ENCODE peak calls at places on chromosomes 13 and 19, in four cellular contexts. One of them, this sample, is unnamed.

GRCh38 chr19:48720613-48721296 is 1.2 kb upstream of the MAMSTR start:
- DNase-seq in K562: peak; percentile 89
- DNase-seq in A549: peak; percentile 100
- DNase-seq in IMR-90: peak; percentile 99
- DNase-seq in this sample: peak; percentile 98

GRCh38 chr19:18239303-18239702 is 13.1 kb upstream of the PDE4C start:
- DNase-seq in K562: peak; percentile 59
- DNase-seq in A549: no peak
- DNase-seq in IMR-90: no peak
- DNase-seq in this sample: no peak

GRCh38 chr19:54376610-54377009 is 11.9 kb upstream of the LAIR1 start:
- DNase-seq in IMR-90: no peak
- DNase-seq in K562: no peak
- DNase-seq in A549: no peak
- DNase-seq in this sample: no peak

GRCh38 chr19:2846180-2846935 is 5.1 kb downstream of the ZNF555 start:
- DNase-seq in IMR-90: no peak
- DNase-seq in K562: no peak
- DNase-seq in A549: no peak
- DNase-seq in this sample: no peak

GRCh38 chr19:4722671-4723464 is 774 bp downstream of the DPP9 start:
- DNase-seq in A549: no peak
- DNase-seq in K562: no peak
- DNase-seq in IMR-90: peak; percentile 53
- DNase-seq in this sample: no peak

GRCh38 chr19:44579663-44580365 is 33.5 kb upstream of the IGSF23 start:
- DNase-seq in K562: no peak
- DNase-seq in IMR-90: no peak
- DNase-seq in A549: no peak
- DNase-seq in this sample: no peak

GRCh38 chr19:46976845-46977320 is 42.8 kb upstream of the NPAS1 start:
- DNase-seq in IMR-90: peak; percentile 55
- DNase-seq in K562: peak; percentile 71
- DNase-seq in A549: no peak
- DNase-seq in this sample: no peak

GRCh38 chr19:48490980-48491792 is 20.4 kb downstream of the LMTK3 start:
- DNase-seq in K562: peak; percentile 95
- DNase-seq in A549: peak; percentile 73
- DNase-seq in IMR-90: no peak
- DNase-seq in this sample: no peak

GRCh38 chr13:77660841-77661250 is 36.6 kb upstream of the SLAIN1 start:
- DNase-seq in K562: no peak
- DNase-seq in A549: no peak
- DNase-seq in IMR-90: no peak
- DNase-seq in this sample: no peak

GRCh38 chr13:106182404-106182803 is 353.1 kb downstream of the EFNB2 start:
- DNase-seq in K562: no peak
- DNase-seq in IMR-90: peak; percentile 92
- DNase-seq in A549: peak; percentile 4
- DNase-seq in this sample: no peak

GRCh38 chr19:30064776-30065494 is 122.9 kb downstream of the URI1 start:
- DNase-seq in IMR-90: no peak
- DNase-seq in A549: no peak
- DNase-seq in K562: no peak
- DNase-seq in this sample: no peak

GRCh38 chr19:45752639-45753038 is 16.4 kb downstream of the SIX5 start:
- DNase-seq in A549: no peak
- DNase-seq in K562: no peak
- DNase-seq in IMR-90: no peak
- DNase-seq in this sample: no peak

GRCh38 chr13:91406619-91407018 is 8.2 kb downstream of the GPC5 start:
- DNase-seq in IMR-90: peak; percentile 35
- DNase-seq in K562: peak; percentile 87
- DNase-seq in A549: peak; percentile 23
- DNase-seq in this sample: peak; percentile 79

GRCh38 chr13:25172303-25172630 is 179 bp upstream of the AMER2 start:
- DNase-seq in A549: no peak
- DNase-seq in IMR-90: no peak
- DNase-seq in K562: no peak
- DNase-seq in this sample: no peak

GRCh38 chr13:80251403-80251802 is 89.5 kb downstream of the SPRY2 start:
- DNase-seq in K562: no peak
- DNase-seq in IMR-90: peak; percentile 60
- DNase-seq in A549: peak; percentile 14
- DNase-seq in this sample: no peak

GRCh38 chr13:60260440-60260839 is 96.7 kb upstream of the DIAPH3 start:
- DNase-seq in A549: no peak
- DNase-seq in K562: no peak
- DNase-seq in IMR-90: no peak
- DNase-seq in this sample: no peak

GRCh38 chr19:36149673-36150406 is 2.4 kb downstream of the COX7A1 start:
- DNase-seq in K562: no peak
- DNase-seq in A549: no peak
- DNase-seq in IMR-90: no peak
- DNase-seq in this sample: no peak

GRCh38 chr19:49631610-49632192 is 8.2 kb downstream of the RRAS start:
- DNase-seq in A549: no peak
- DNase-seq in IMR-90: no peak
- DNase-seq in K562: peak; percentile 49
- DNase-seq in this sample: no peak

GRCh38 chr13:106337096-106337495 is 198.4 kb downstream of the EFNB2 start:
- DNase-seq in K562: no peak
- DNase-seq in A549: no peak
- DNase-seq in IMR-90: peak; percentile 75
- DNase-seq in this sample: no peak

GRCh38 chr19:4534836-4535658 is at the start of gene PLIN5:
- DNase-seq in A549: peak; percentile 66
- DNase-seq in K562: peak; percentile 100
- DNase-seq in IMR-90: peak; percentile 26
- DNase-seq in this sample: peak; percentile 80

GRCh38 chr13:44388427-44388826 is 14.8 kb downstream of the SERP2 start:
- DNase-seq in IMR-90: no peak
- DNase-seq in K562: peak; percentile 27
- DNase-seq in A549: no peak
- DNase-seq in this sample: peak; percentile 31

GRCh38 chr19:19341026-19341425 is 20.4 kb downstream of the MAU2 start:
- DNase-seq in K562: no peak
- DNase-seq in A549: no peak
- DNase-seq in IMR-90: no peak
- DNase-seq in this sample: no peak

GRCh38 chr19:42028304-42029216 is 34.5 kb upstream of the ATP1A3 start:
- DNase-seq in K562: peak; percentile 80
- DNase-seq in A549: peak; percentile 56
- DNase-seq in IMR-90: no peak
- DNase-seq in this sample: no peak

GRCh38 chr13:93857126-93857525 is 622.4 kb downstream of the DCT start:
- DNase-seq in IMR-90: peak; percentile 63
- DNase-seq in K562: no peak
- DNase-seq in A549: no peak
- DNase-seq in this sample: no peak

GRCh38 chr13:93859666-93860065 is 619.8 kb downstream of the DCT start:
- DNase-seq in A549: no peak
- DNase-seq in IMR-90: peak; percentile 90
- DNase-seq in K562: no peak
- DNase-seq in this sample: no peak

GRCh38 chr13:93865235-93865634 is 614.2 kb downstream of the DCT start:
- DNase-seq in A549: no peak
- DNase-seq in IMR-90: no peak
- DNase-seq in K562: no peak
- DNase-seq in this sample: no peak

GRCh38 chr13:93862259-93862658 is 617.2 kb downstream of the DCT start:
- DNase-seq in K562: no peak
- DNase-seq in A549: no peak
- DNase-seq in IMR-90: peak; percentile 60
- DNase-seq in this sample: no peak

DNA sequence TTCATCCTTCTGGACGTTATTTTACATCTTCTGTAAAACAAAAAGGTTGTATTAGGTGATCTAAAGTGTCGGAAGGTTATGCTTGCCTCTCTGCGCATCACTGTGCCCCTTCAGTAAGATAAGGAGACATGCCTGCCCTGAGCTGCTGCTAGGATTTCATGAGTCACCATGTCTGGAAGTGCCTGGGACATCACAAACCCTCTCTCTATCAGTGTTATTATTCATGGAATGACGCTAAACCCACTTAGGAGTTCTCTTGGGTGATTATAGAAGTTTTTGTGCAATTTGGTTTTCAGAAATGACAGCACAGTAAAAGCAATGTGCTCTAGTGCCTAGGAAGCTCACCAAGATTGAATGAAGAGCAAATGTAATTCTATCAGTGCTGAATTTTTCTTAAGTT is 617.7 kb downstream of the DCT start:
- DNase-seq in A549: peak; percentile 28
- DNase-seq in IMR-90: peak; percentile 92
- DNase-seq in K562: no peak
- DNase-seq in this sample: no peak
- TF ChIP-seq MAZ in A549: no peak
- TF ChIP-seq MAZ in IMR-90: no peak
- TF ChIP-seq MAZ in K562: no peak
- TF ChIP-seq MAZ in this sample: no peak

DNA sequence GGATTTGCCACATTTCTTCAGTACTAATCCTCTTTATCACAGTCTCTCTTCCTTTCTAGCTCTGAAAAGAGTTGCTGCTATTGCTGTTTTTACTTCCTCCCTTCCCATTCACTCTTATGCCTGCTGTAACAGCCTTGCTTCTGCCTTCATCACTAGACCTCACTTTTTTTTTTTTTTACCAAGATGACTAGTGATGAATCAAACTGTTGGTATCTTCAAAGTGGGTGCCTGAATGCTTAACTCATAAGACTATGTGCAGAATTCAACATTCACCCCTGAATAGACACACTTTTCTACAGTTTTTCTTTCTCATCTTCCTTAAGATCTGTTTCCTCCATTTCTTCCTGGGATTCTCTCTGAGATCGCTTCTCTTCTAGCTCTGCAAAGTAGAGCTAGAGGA is 217.2 kb upstream of the HTR2A start:
- DNase-seq in K562: no peak
- DNase-seq in A549: no peak
- DNase-seq in IMR-90: peak; percentile 89
- DNase-seq in this sample: no peak
- TF ChIP-seq MAZ in K562: no peak
- TF ChIP-seq MAZ in A549: no peak
- TF ChIP-seq MAZ in IMR-90: no peak
- TF ChIP-seq MAZ in this sample: no peak

GRCh38 chr13:51731759-51732158 is 72.2 kb downstream of the DHRS12 start:
- DNase-seq in K562: no peak
- DNase-seq in A549: peak; percentile 16
- DNase-seq in IMR-90: peak; percentile 54
- DNase-seq in this sample: no peak
- TF ChIP-seq MAZ in K562: no peak
- TF ChIP-seq MAZ in A549: no peak
- TF ChIP-seq MAZ in IMR-90: no peak
- TF ChIP-seq MAZ in this sample: no peak

DNA sequence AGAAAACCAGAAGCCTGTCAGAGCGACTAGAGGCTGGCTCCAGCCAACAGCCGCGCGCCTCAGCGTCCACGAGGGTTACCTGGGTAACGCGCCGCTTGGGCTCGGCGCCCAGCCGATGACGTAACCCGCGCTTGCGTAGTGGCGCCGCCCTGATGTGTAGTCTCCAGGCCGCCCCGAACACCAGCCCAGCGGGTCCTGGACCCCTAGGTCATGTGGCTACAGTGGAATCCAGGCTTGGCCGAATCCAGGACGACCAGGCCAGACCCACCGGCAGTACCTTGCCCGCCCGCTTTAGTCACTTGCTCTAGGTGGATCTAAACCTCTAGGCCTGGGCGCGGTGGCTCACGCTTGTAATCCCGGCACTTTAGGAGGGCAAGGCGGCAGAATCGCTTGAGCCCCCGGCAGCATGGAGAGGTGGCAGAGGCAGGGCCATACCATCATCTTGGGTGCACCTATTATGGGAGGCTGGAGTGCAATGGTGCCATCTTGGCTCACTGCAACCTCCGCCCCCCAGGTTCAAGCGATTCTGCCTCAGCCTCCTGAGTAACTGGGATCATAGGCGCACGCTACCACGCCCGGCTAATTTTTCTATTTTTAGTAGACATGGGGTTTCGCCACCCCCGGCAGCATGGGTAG is 7.2 kb upstream of the ZNF606 start:
- DNase-seq in IMR-90: peak; percentile 63
- DNase-seq in A549: peak; percentile 77
- DNase-seq in K562: peak; percentile 68
- DNase-seq in this sample: no peak
- TF ChIP-seq MAZ in IMR-90: no peak
- TF ChIP-seq MAZ in A549: no peak
- TF ChIP-seq MAZ in K562: no peak
- TF ChIP-seq MAZ in this sample: no peak

DNA sequence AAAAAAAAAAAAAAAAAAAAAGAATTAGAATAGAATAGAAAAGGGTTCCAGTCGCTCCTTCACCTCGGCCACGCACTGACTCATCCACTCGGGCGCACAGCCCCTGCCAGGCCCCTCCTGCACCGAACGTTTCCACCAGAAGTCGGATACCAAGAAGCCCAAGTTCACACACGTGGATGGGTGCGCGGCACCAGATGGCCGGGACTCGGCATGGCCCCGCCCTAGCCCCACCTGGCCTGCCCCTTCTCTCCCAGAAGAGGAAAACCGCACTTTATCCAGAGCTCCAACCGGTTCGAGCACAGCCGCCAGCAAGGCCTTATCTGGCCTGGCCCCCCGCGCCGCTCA is 5.9 kb downstream of the PRR36 start:
- DNase-seq in K562: peak; percentile 47
- DNase-seq in A549: peak; percentile 68
- DNase-seq in IMR-90: no peak
- DNase-seq in this sample: no peak
- TF ChIP-seq MAZ in K562: no peak
- TF ChIP-seq MAZ in A549: no peak
- TF ChIP-seq MAZ in IMR-90: no peak
- TF ChIP-seq MAZ in this sample: no peak

GRCh38 chr13:97333983-97334382 is 100.0 kb upstream of the RAP2A start:
- DNase-seq in K562: no peak
- DNase-seq in IMR-90: no peak
- DNase-seq in A549: no peak
- DNase-seq in this sample: no peak
- TF ChIP-seq MAZ in K562: no peak
- TF ChIP-seq MAZ in IMR-90: no peak
- TF ChIP-seq MAZ in A549: no peak
- TF ChIP-seq MAZ in this sample: no peak

DNA sequence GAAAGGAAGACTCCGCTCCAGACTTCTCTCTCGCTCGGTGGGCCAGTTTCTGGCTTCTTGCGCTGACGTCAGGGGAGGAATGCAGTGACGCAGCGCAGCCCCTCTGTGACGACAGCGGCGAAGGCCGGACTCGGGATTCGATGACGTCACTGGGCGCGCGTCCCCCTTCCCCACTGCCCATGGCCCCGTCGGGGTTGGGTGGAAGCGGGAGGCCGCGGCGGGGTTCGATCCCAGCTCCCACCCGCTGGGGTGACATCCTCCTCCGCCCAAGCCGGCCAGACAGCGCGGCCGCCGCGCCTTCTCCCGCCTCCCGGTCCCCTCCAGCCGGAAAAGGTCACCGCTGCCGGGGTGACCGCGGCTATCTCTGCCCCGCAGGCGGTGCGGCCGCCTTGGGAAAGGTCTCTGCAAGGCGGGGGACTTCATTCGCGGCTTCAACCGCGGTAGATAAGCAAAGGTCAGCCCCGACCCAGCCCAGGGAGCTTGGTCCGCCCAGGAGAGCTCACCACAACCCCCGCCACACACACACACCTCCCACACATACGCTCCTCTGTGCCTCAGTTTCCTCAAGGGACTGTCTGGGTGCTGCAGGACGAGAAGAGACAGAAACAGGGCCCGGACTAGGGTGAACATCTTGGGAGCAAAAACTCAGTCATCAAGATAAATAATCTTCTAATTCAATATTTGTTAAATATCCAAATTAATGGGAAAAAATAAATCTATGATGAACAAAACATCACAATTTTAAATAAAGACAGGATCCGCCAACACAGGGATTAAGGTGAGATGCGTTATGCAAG is 844 bp upstream of the RFX1 start:
- DNase-seq in A549: no peak
- DNase-seq in K562: peak; percentile 84
- DNase-seq in IMR-90: no peak
- DNase-seq in this sample: no peak
- TF ChIP-seq MAZ in A549: no peak
- TF ChIP-seq MAZ in K562: peak; percentile 99
- TF ChIP-seq MAZ in IMR-90: peak; percentile 70
- TF ChIP-seq MAZ in this sample: peak; percentile 96

This sample was measured in HepG2.